ENCODE peak calls at places on chromosomes 16 and 17, in seven cellular contexts. Z, D, T, C, H, R and A are unnamed samples.

GRCh38 chr16:48204825-48205151 is 39.3 kb upstream of the LONP2 start:
- DNase-seq in Z (no peak), D (no peak), T (no peak), C (no peak), H (no peak), R (no peak), A (no peak)

GRCh38 chr16:13176711-13177110 is 275.3 kb downstream of the SHISA9 start:
- DNase-seq in Z (peak; percentile 7), D (no peak), T (no peak), C (no peak), H (no peak), R (no peak), A (no peak)

GRCh38 chr16:23557779-23558330 is 328 bp downstream of the UBFD1 start:
- DNase-seq in Z (peak; percentile 50), D (peak; percentile 68), T (peak; percentile 7), C (no peak), H (peak; percentile 38), R (no peak), A (peak; percentile 31)

GRCh38 chr17:50312311-50312710 is 33.6 kb upstream of the XYLT2 start:
- DNase-seq in Z (peak; percentile 54), D (no peak), T (no peak), C (no peak), H (no peak), R (no peak), A (no peak)

GRCh38 chr16:55036371-55036821 is 105.7 kb downstream of the IRX5 start:
- DNase-seq in Z (no peak), D (no peak), T (no peak), C (no peak), H (peak; percentile 3), R (no peak), A (no peak)

GRCh38 chr16:89934611-89935553 is 11.7 kb downstream of the TUBB3 start:
- DNase-seq in Z (no peak), D (no peak), T (no peak), C (no peak), H (no peak), R (no peak), A (no peak)

GRCh38 chr17:73637866-73638265 is 6.4 kb downstream of the SDK2 start:
- DNase-seq in Z (no peak), D (no peak), T (no peak), C (no peak), H (no peak), R (no peak), A (no peak)

GRCh38 chr16:84327926-84328505 is 33.3 kb downstream of the WFDC1 start:
- DNase-seq in Z (no peak), D (no peak), T (no peak), C (no peak), H (no peak), R (no peak), A (no peak)

GRCh38 chr17:82151106-82151957 is 53.3 kb upstream of the FASN start:
- DNase-seq in Z (no peak), D (no peak), T (no peak), C (no peak), H (no peak), R (no peak), A (no peak)

GRCh38 chr16:74107795-74108610 is 188.6 kb upstream of the PSMD7 start:
- DNase-seq in Z (peak; percentile 1), D (peak; percentile 46), T (peak; percentile 8), C (no peak), H (no peak), R (no peak), A (peak; percentile 53)

GRCh38 chr17:68011199-68011665 is 15.0 kb upstream of the C17orf58 start:
- DNase-seq in Z (peak; percentile 42), D (peak; percentile 54), T (peak; percentile 58), C (no peak), H (no peak), R (no peak), A (peak; percentile 57)